ENCODE peak calls at places on chromosomes 1 and 21, in seven cellular contexts. One of them, this sample, is unnamed.

GRCh38 chr21:41970099-41970391 is 16.2 kb upstream of the C2CD2 start:
- DNase-seq in B cell: no peak
- DNase-seq in heart left ventricle: peak; percentile 30
- DNase-seq in Calu3: no peak
- DNase-seq in neural progenitor cell: no peak
- DNase-seq in CD8-positive, alpha-beta T cell: no peak
- DNase-seq in tibial artery: no peak
- DNase-seq in this sample: no peak

GRCh38 chr21:44910229-44911065 is 10.3 kb downstream of the ITGB2 start:
- DNase-seq in CD8-positive, alpha-beta T cell: no peak
- DNase-seq in neural progenitor cell: no peak
- DNase-seq in tibial artery: no peak
- DNase-seq in Calu3: no peak
- DNase-seq in heart left ventricle: peak; percentile 48
- DNase-seq in B cell: no peak
- DNase-seq in this sample: no peak

GRCh38 chr1:152328801-152329391 is 3.9 kb upstream of the FLG start:
- DNase-seq in CD8-positive, alpha-beta T cell: no peak
- DNase-seq in heart left ventricle: no peak
- DNase-seq in Calu3: no peak
- DNase-seq in B cell: no peak
- DNase-seq in neural progenitor cell: no peak
- DNase-seq in tibial artery: no peak
- DNase-seq in this sample: no peak

GRCh38 chr1:198492872-198493271 is 47.6 kb downstream of the ATP6V1G3 start:
- DNase-seq in heart left ventricle: no peak
- DNase-seq in Calu3: no peak
- DNase-seq in tibial artery: no peak
- DNase-seq in B cell: no peak
- DNase-seq in CD8-positive, alpha-beta T cell: no peak
- DNase-seq in neural progenitor cell: no peak
- DNase-seq in this sample: no peak

GRCh38 chr1:109979489-109980091 is 5.0 kb upstream of the AHCYL1 start:
- DNase-seq in neural progenitor cell: no peak
- DNase-seq in Calu3: no peak
- DNase-seq in CD8-positive, alpha-beta T cell: no peak
- DNase-seq in heart left ventricle: no peak
- DNase-seq in B cell: no peak
- DNase-seq in tibial artery: peak; percentile 67
- DNase-seq in this sample: no peak

GRCh38 chr21:33231526-33231925 is 1.8 kb downstream of the IFNAR2 start:
- DNase-seq in neural progenitor cell: no peak
- DNase-seq in B cell: no peak
- DNase-seq in tibial artery: no peak
- DNase-seq in Calu3: no peak
- DNase-seq in heart left ventricle: no peak
- DNase-seq in CD8-positive, alpha-beta T cell: no peak
- DNase-seq in this sample: no peak

GRCh38 chr1:19811206-19811851 is 3.8 kb downstream of the RNF186 start:
- DNase-seq in CD8-positive, alpha-beta T cell: no peak
- DNase-seq in Calu3: peak; percentile 49
- DNase-seq in neural progenitor cell: peak; percentile 68
- DNase-seq in heart left ventricle: no peak
- DNase-seq in tibial artery: peak; percentile 31
- DNase-seq in B cell: no peak
- DNase-seq in this sample: peak; percentile 27

GRCh38 chr1:235908742-235909520 is 42.2 kb upstream of the LYST start:
- DNase-seq in Calu3: peak; percentile 47
- DNase-seq in neural progenitor cell: no peak
- DNase-seq in tibial artery: no peak
- DNase-seq in CD8-positive, alpha-beta T cell: no peak
- DNase-seq in B cell: no peak
- DNase-seq in heart left ventricle: no peak
- DNase-seq in this sample: no peak

GRCh38 chr1:94025383-94026340 is 95.3 kb downstream of the ABCA4 start:
- DNase-seq in Calu3: peak; percentile 54
- DNase-seq in CD8-positive, alpha-beta T cell: no peak
- DNase-seq in tibial artery: no peak
- DNase-seq in heart left ventricle: no peak
- DNase-seq in neural progenitor cell: peak; percentile 68
- DNase-seq in B cell: no peak
- DNase-seq in this sample: peak; percentile 53

GRCh38 chr1:243407284-243408018 is 151.6 kb downstream of the SDCCAG8 start:
- DNase-seq in B cell: no peak
- DNase-seq in heart left ventricle: no peak
- DNase-seq in tibial artery: no peak
- DNase-seq in neural progenitor cell: no peak
- DNase-seq in Calu3: no peak
- DNase-seq in CD8-positive, alpha-beta T cell: no peak
- DNase-seq in this sample: no peak

GRCh38 chr1:156486421-156487344 is 13.9 kb downstream of the MEF2D start:
- DNase-seq in B cell: no peak
- DNase-seq in Calu3: no peak
- DNase-seq in neural progenitor cell: peak; percentile 48
- DNase-seq in CD8-positive, alpha-beta T cell: no peak
- DNase-seq in tibial artery: no peak
- DNase-seq in heart left ventricle: no peak
- DNase-seq in this sample: no peak

GRCh38 chr1:51321924-51322280 is 8.5 kb downstream of the TTC39A start:
- DNase-seq in neural progenitor cell: no peak
- DNase-seq in CD8-positive, alpha-beta T cell: no peak
- DNase-seq in Calu3: no peak
- DNase-seq in heart left ventricle: no peak
- DNase-seq in B cell: no peak
- DNase-seq in tibial artery: no peak
- DNase-seq in this sample: no peak

GRCh38 chr1:67683736-67684525 is 1.1 kb upstream of the GADD45A start:
- DNase-seq in CD8-positive, alpha-beta T cell: no peak
- DNase-seq in B cell: no peak
- DNase-seq in neural progenitor cell: no peak
- DNase-seq in Calu3: no peak
- DNase-seq in heart left ventricle: no peak
- DNase-seq in tibial artery: no peak
- DNase-seq in this sample: no peak

GRCh38 chr1:42480921-42481320 is 17.8 kb downstream of the CCDC30 start:
- DNase-seq in tibial artery: no peak
- DNase-seq in CD8-positive, alpha-beta T cell: no peak
- DNase-seq in B cell: no peak
- DNase-seq in heart left ventricle: no peak
- DNase-seq in Calu3: no peak
- DNase-seq in neural progenitor cell: no peak
- DNase-seq in this sample: no peak

GRCh38 chr1:28144203-28145135 is 32.0 kb downstream of the PTAFR start:
- DNase-seq in CD8-positive, alpha-beta T cell: no peak
- DNase-seq in heart left ventricle: no peak
- DNase-seq in tibial artery: no peak
- DNase-seq in neural progenitor cell: no peak
- DNase-seq in Calu3: no peak
- DNase-seq in B cell: no peak
- DNase-seq in this sample: no peak

GRCh38 chr21:37450385-37451044 is 83.9 kb downstream of the DYRK1A start:
- DNase-seq in tibial artery: no peak
- DNase-seq in heart left ventricle: no peak
- DNase-seq in Calu3: no peak
- DNase-seq in B cell: no peak
- DNase-seq in neural progenitor cell: no peak
- DNase-seq in CD8-positive, alpha-beta T cell: no peak
- DNase-seq in this sample: no peak

GRCh38 chr21:33751120-33751519 is 108.8 kb downstream of the ITSN1 start:
- DNase-seq in neural progenitor cell: no peak
- DNase-seq in tibial artery: no peak
- DNase-seq in Calu3: no peak
- DNase-seq in CD8-positive, alpha-beta T cell: no peak
- DNase-seq in B cell: no peak
- DNase-seq in heart left ventricle: no peak
- DNase-seq in this sample: no peak

GRCh38 chr1:179143332-179143731 is 61.5 kb downstream of the TOR3A start:
- DNase-seq in tibial artery: no peak
- DNase-seq in Calu3: no peak
- DNase-seq in heart left ventricle: no peak
- DNase-seq in neural progenitor cell: no peak
- DNase-seq in CD8-positive, alpha-beta T cell: no peak
- DNase-seq in B cell: no peak
- DNase-seq in this sample: no peak

GRCh38 chr1:183391863-183392262 is 26.3 kb downstream of the NMNAT2 start:
- DNase-seq in B cell: no peak
- DNase-seq in CD8-positive, alpha-beta T cell: no peak
- DNase-seq in neural progenitor cell: no peak
- DNase-seq in tibial artery: no peak
- DNase-seq in heart left ventricle: no peak
- DNase-seq in Calu3: no peak
- DNase-seq in this sample: no peak

GRCh38 chr1:7292714-7293419 is 478.2 kb upstream of the VAMP3 start:
- DNase-seq in Calu3: no peak
- DNase-seq in B cell: no peak
- DNase-seq in heart left ventricle: no peak
- DNase-seq in neural progenitor cell: no peak
- DNase-seq in tibial artery: no peak
- DNase-seq in CD8-positive, alpha-beta T cell: peak; percentile 38
- DNase-seq in this sample: no peak

GRCh38 chr1:202952818-202953217 is 5.3 kb downstream of the ADIPOR1 start:
- DNase-seq in heart left ventricle: no peak
- DNase-seq in neural progenitor cell: no peak
- DNase-seq in B cell: no peak
- DNase-seq in CD8-positive, alpha-beta T cell: no peak
- DNase-seq in Calu3: peak; percentile 19
- DNase-seq in tibial artery: peak; percentile 75
- DNase-seq in this sample: no peak

GRCh38 chr1:66271904-66272254 is 262.1 kb upstream of the SGIP1 start:
- DNase-seq in Calu3: peak; percentile 17
- DNase-seq in CD8-positive, alpha-beta T cell: no peak
- DNase-seq in neural progenitor cell: no peak
- DNase-seq in heart left ventricle: peak; percentile 83
- DNase-seq in B cell: no peak
- DNase-seq in tibial artery: peak; percentile 60
- DNase-seq in this sample: no peak

GRCh38 chr1:240487493-240487892 is 124.5 kb downstream of the GREM2 start:
- DNase-seq in CD8-positive, alpha-beta T cell: no peak
- DNase-seq in heart left ventricle: no peak
- DNase-seq in tibial artery: no peak
- DNase-seq in neural progenitor cell: no peak
- DNase-seq in B cell: no peak
- DNase-seq in Calu3: no peak
- DNase-seq in this sample: no peak
- TF ChIP-seq CTCF in CD8-positive, alpha-beta T cell: no peak
- TF ChIP-seq CTCF in heart left ventricle: no peak
- TF ChIP-seq CTCF in tibial artery: no peak
- TF ChIP-seq CTCF in neural progenitor cell: no peak
- TF ChIP-seq CTCF in B cell: no peak
- TF ChIP-seq CTCF in Calu3: no peak
- TF ChIP-seq CTCF in this sample: no peak

DNA sequence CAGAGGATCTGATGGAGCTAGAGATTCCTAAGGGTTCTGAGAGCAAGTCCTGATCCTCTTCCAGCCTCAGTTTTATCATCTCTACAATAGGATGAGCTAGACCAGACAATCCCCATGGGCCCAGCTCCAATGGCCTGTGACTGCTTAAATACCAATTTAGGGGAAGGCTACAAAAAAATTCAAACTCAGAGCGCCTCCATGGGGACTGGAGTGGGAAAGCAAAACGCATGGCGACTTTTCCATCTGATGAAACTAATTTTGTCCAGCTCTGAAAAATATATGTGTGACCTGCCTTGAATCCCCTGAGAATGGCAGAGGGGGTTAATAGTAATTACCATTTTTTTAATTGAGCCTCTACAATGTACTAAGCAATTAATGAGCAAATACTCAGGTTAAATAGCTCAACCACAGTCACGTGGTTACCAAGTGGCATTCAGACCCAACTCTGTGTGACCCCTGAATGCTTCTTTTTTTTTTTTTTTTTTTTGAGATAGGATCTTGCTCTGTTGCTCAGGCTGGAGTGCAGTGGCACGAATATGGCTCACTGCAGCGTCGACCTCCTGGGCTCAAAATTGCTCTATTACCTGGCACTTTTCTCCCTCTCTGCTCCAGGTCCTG is 8.4 kb downstream of the EXTL1 start:
- DNase-seq in heart left ventricle: no peak
- DNase-seq in neural progenitor cell: peak; percentile 33
- DNase-seq in CD8-positive, alpha-beta T cell: no peak
- DNase-seq in B cell: no peak
- DNase-seq in Calu3: no peak
- DNase-seq in tibial artery: no peak
- DNase-seq in this sample: no peak
- TF ChIP-seq CTCF in heart left ventricle: no peak
- TF ChIP-seq CTCF in neural progenitor cell: peak; percentile 49
- TF ChIP-seq CTCF in CD8-positive, alpha-beta T cell: no peak
- TF ChIP-seq CTCF in B cell: no peak
- TF ChIP-seq CTCF in Calu3: no peak
- TF ChIP-seq CTCF in tibial artery: no peak
- TF ChIP-seq CTCF in this sample: no peak

GRCh38 chr1:24742090-24742938 is 2.9 kb upstream of the CLIC4 start:
- DNase-seq in tibial artery: no peak
- DNase-seq in neural progenitor cell: no peak
- DNase-seq in heart left ventricle: no peak
- DNase-seq in Calu3: no peak
- DNase-seq in CD8-positive, alpha-beta T cell: no peak
- DNase-seq in B cell: no peak
- DNase-seq in this sample: no peak

GRCh38 chr1:24745711-24746582 is 700 bp downstream of the CLIC4 start:
- DNase-seq in tibial artery: peak; percentile 89
- DNase-seq in B cell: peak; percentile 73
- DNase-seq in CD8-positive, alpha-beta T cell: peak; percentile 50
- DNase-seq in heart left ventricle: no peak
- DNase-seq in neural progenitor cell: peak; percentile 63
- DNase-seq in Calu3: peak; percentile 21
- DNase-seq in this sample: peak; percentile 31

GRCh38 chr1:24743404-24744211 is 1.6 kb upstream of the CLIC4 start:
- DNase-seq in tibial artery: no peak
- DNase-seq in Calu3: no peak
- DNase-seq in B cell: peak; percentile 25
- DNase-seq in heart left ventricle: no peak
- DNase-seq in neural progenitor cell: peak; percentile 20
- DNase-seq in CD8-positive, alpha-beta T cell: no peak
- DNase-seq in this sample: no peak

GRCh38 chr1:24748191-24749121 is 3.2 kb downstream of the CLIC4 start:
- DNase-seq in tibial artery: no peak
- DNase-seq in heart left ventricle: no peak
- DNase-seq in Calu3: no peak
- DNase-seq in CD8-positive, alpha-beta T cell: no peak
- DNase-seq in neural progenitor cell: no peak
- DNase-seq in B cell: peak; percentile 32
- DNase-seq in this sample: no peak

GRCh38 chr1:24744911-24745710 is at the start of gene CLIC4:
- DNase-seq in tibial artery: peak; percentile 99
- DNase-seq in neural progenitor cell: peak; percentile 100
- DNase-seq in CD8-positive, alpha-beta T cell: peak; percentile 99
- DNase-seq in B cell: peak; percentile 88
- DNase-seq in heart left ventricle: peak; percentile 100
- DNase-seq in Calu3: peak; percentile 99
- DNase-seq in this sample: peak; percentile 100
- TF ChIP-seq CTCF in tibial artery: no peak
- TF ChIP-seq CTCF in neural progenitor cell: no peak
- TF ChIP-seq CTCF in CD8-positive, alpha-beta T cell: no peak
- TF ChIP-seq CTCF in B cell: no peak
- TF ChIP-seq CTCF in heart left ventricle: peak; percentile 65
- TF ChIP-seq CTCF in Calu3: no peak
- TF ChIP-seq CTCF in this sample: no peak

DNA sequence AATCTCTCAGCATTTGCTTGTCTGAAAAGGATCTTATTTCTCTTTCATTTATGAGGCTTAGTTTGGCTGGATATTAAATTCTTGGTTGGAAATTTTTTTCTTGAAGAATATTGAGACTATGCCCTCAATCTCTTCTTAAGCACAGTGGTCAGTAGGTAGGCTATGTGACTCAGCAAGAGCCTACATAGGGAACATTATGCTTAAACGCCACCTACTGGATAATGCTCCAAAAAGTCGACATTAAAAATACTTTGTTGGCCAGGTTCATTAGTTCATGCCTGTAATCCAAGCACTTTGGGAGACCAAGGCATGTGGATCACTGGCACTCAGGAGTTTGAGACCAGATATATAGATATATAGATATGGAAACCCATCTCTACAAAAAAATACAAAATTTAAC is 678.0 kb upstream of the USP24 start:
- DNase-seq in tibial artery: no peak
- DNase-seq in CD8-positive, alpha-beta T cell: no peak
- DNase-seq in heart left ventricle: no peak
- DNase-seq in B cell: no peak
- DNase-seq in neural progenitor cell: peak; percentile 30
- DNase-seq in Calu3: peak; percentile 15
- DNase-seq in this sample: peak; percentile 11
- TF ChIP-seq CTCF in tibial artery: no peak
- TF ChIP-seq CTCF in CD8-positive, alpha-beta T cell: no peak
- TF ChIP-seq CTCF in heart left ventricle: peak; percentile 39
- TF ChIP-seq CTCF in B cell: no peak
- TF ChIP-seq CTCF in neural progenitor cell: peak; percentile 51
- TF ChIP-seq CTCF in Calu3: no peak
- TF ChIP-seq CTCF in this sample: peak; percentile 54

This sample was measured in endothelial cell.